ENCODE peak calls at places on chromosomes 4 and X, in six cellular contexts. W is IMR-90, B is H9, A is neuronal stem cell, Y is H1, Z is trophoblast cell. V is an unnamed sample.

GRCh38 chr4:181108237-181108636 is 1135.0 kb upstream of the TENM3 start:
- DNase-seq in W (no peak), B (no peak), A (no peak), Y (no peak), Z (no peak), V (no peak)

GRCh38 chr4:21211836-21212235 is 511.6 kb downstream of the PACRGL start:
- DNase-seq in W (no peak), B (no peak), A (no peak), Y (no peak), Z (no peak), V (no peak)

GRCh38 chr4:81891005-81891795 is 419.5 kb upstream of the RASGEF1B start:
- DNase-seq in W (no peak), B (no peak), A (peak; percentile 54), Y (no peak), Z (no peak), V (no peak)

GRCh38 chr4:139978692-139979091 is 175.3 kb downstream of the MAML3 start:
- DNase-seq in W (no peak), B (no peak), A (no peak), Y (no peak), Z (no peak), V (no peak)

GRCh38 chrX:86504297-86504696 is 356.0 kb downstream of the DACH2 start:
- DNase-seq in W (no peak), B (no peak), A (no peak), Y (no peak), Z (no peak), V (no peak)

GRCh38 chr4:148843625-148844024 is 401.4 kb upstream of the NR3C2 start:
- DNase-seq in W (no peak), B (no peak), A (no peak), Y (no peak), Z (no peak), V (no peak)

GRCh38 chrX:44035576-44035975 is 62.4 kb upstream of the NDP start:
- DNase-seq in W (no peak), B (no peak), A (no peak), Y (no peak), Z (no peak), V (no peak)

GRCh38 chr4:80387390-80388283 is 52.1 kb downstream of the CFAP299 start:
- DNase-seq in W (no peak), B (no peak), A (no peak), Y (no peak), Z (no peak), V (no peak)

GRCh38 chrX:84187501-84188319 is at the start of gene RPS6KA6:
- DNase-seq in W (peak; percentile 22), B (peak; percentile 39), A (peak; percentile 49), Y (peak; percentile 61), Z (peak; percentile 38), V (peak; percentile 40)

GRCh38 chrX:49106930-49107329 is 16.6 kb downstream of the GPKOW start:
- DNase-seq in W (peak; percentile 52), B (peak; percentile 35), A (no peak), Y (no peak), Z (peak; percentile 60), V (peak; percentile 57)

GRCh38 chr4:184028571-184028996 is 123.5 kb downstream of the STOX2 start:
- DNase-seq in W (no peak), B (no peak), A (no peak), Y (no peak), Z (peak; percentile 25), V (no peak)

GRCh38 chrX:134692990-134693389 is 34.7 kb upstream of the PLAC1 start:
- DNase-seq in W (peak; percentile 78), B (no peak), A (no peak), Y (no peak), Z (peak; percentile 58), V (peak; percentile 33)

GRCh38 chrX:134694935-134695334 is 36.7 kb upstream of the PLAC1 start:
- DNase-seq in W (no peak), B (no peak), A (no peak), Y (no peak), Z (no peak), V (no peak)

GRCh38 chrX:134692233-134692632 is 34.0 kb upstream of the PLAC1 start:
- DNase-seq in W (no peak), B (no peak), A (no peak), Y (no peak), Z (peak; percentile 12), V (no peak)

GRCh38 chrX:134694333-134694925 is 36.2 kb upstream of the PLAC1 start:
- DNase-seq in W (no peak), B (no peak), A (no peak), Y (no peak), Z (peak; percentile 77), V (no peak)

GRCh38 chrX:134693644-134694043 is 35.4 kb upstream of the PLAC1 start:
- DNase-seq in W (no peak), B (no peak), A (no peak), Y (no peak), Z (peak; percentile 34), V (no peak)
- H3K18ac ChIP-seq in W (no peak overlapping the region), B (no peak overlapping the region), A (no peak overlapping the region), Y (no peak overlapping the region), Z (no peak overlapping the region), V (no peak overlapping the region)

GRCh38 chr4:158771776-158772175 is 3.0 kb downstream of the FNIP2 start:
- DNase-seq in W (no peak), B (no peak), A (no peak), Y (no peak), Z (no peak), V (no peak)

GRCh38 chr4:158769175-158769831 is 477 bp downstream of the FNIP2 start:
- DNase-seq in W (no peak), B (peak; percentile 48), A (no peak), Y (peak; percentile 76), Z (peak; percentile 75), V (peak; percentile 45)

GRCh38 chr4:158766419-158767044 is 2.3 kb upstream of the FNIP2 start:
- DNase-seq in W (no peak), B (no peak), A (no peak), Y (no peak), Z (no peak), V (no peak)

GRCh38 chr4:158770671-158771070 is 1.8 kb downstream of the FNIP2 start:
- DNase-seq in W (no peak), B (no peak), A (no peak), Y (no peak), Z (no peak), V (no peak)

DNA sequence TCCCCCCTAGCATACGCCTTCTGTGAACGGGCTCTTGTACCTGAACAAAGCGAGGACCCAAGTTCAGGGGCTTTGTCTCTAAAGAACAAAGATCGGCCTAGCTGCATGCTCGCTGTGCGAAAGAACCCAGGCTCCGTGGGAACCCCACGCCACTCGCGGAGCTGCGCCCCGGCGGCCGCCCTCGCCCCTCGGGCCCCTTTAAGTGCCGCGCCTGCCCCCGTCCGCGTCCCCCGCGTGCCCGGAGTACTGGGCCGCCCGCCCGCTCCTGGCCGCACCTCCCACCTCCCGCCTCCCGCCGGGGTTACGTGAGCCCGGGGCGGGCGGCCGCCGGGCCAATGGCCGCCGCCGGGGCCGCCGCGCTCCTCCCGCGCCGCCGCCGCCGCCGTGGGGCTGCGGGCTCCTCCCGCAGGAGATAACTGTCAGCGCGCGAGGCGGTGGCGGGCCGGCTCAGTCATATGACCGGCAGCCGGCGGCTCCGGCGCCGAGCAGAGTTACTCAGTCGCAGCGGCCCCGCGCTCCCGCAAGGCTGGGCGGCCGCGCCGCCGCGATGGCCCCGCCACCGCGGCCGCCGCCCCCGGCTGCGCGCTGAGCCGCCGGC is at the start of gene FNIP2:
- DNase-seq in W (peak; percentile 72), B (peak; percentile 78), A (peak; percentile 64), Y (peak; percentile 84), Z (peak; percentile 83), V (peak; percentile 82)
- H3K4ac ChIP-seq in W (peak within 1 kb of the TSS; percentile 87), B (no peak within 1 kb of the TSS), A (no peak within 1 kb of the TSS), Y (no peak within 1 kb of the TSS), Z (peak within 1 kb of the TSS; percentile 80), V (peak within 1 kb of the TSS; percentile 79)

DNA sequence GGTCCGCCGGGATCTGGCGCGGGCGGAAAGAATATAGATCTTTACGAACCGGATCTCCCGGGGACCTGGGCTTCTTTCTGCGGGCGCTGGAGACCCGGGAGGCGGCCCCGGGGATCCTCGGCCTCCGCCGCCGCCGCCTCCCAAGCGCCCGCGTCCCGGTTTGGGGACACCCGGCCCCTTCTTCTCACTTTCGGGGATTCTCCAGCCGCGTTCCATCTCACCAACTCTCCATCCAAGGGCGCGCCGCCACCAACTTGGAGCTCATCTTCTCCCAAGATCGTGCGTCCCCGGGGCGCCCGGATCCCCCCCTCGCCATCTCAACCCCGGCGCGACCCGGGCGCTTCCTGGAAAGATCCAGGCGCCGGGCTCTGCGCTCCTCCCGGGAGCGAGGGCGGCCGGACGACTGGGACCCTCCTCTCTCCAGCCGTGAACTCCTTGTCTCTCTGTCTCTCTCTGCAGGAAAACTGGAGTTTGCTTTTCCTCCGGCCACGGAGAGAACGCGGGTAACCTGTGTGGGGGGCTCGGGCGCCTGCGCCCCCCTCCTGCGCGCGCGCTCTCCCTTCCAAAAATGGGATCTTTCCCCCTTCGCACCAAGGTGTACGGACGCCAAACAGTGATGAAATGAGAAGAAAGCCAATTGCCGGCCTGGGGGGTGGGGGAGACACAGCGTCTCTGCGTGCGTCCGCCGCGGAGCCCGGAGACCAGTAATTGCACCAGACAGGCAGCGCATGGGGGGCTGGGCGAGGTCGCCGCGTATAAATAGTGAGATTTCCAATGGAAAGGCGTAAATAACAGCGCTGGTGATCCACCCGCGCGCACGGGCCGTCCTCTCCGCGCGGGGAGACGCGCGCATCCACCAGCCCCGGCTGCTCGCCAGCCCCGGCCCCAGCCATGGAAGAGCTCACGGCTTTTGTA is at the start of gene SHOX:
- DNase-seq in W (no peak), B (peak; percentile 49), A (no peak), Y (no peak), Z (no peak), V (no peak)
- H3K9me3 ChIP-seq in W (no peaks in the 10 kb centered on the region), B (no peaks in the 10 kb centered on the region), A (no peaks in the 10 kb centered on the region), Y (no peaks in the 10 kb centered on the region), Z (peaks cover 4% of the 10 kb centered on the region), V (no peaks in the 10 kb centered on the region)

GRCh38 chr4:88818650-88819470 is 121.2 kb upstream of the NAP1L5 start:
- DNase-seq in W (peak; percentile 59), B (peak; percentile 49), A (peak; percentile 24), Y (peak; percentile 54), Z (peak; percentile 74), V (peak; percentile 58)

GRCh38 chr4:88822034-88822433 is 124.4 kb upstream of the NAP1L5 start:
- DNase-seq in W (no peak), B (no peak), A (no peak), Y (no peak), Z (peak; percentile 19), V (no peak)

GRCh38 chr4:88827442-88827841 is 129.8 kb upstream of the NAP1L5 start:
- DNase-seq in W (peak; percentile 4), B (no peak), A (no peak), Y (no peak), Z (peak; percentile 55), V (no peak)

GRCh38 chr4:88820723-88821368 is 123.2 kb upstream of the NAP1L5 start:
- DNase-seq in W (peak; percentile 2), B (no peak), A (no peak), Y (no peak), Z (no peak), V (no peak)

DNA sequence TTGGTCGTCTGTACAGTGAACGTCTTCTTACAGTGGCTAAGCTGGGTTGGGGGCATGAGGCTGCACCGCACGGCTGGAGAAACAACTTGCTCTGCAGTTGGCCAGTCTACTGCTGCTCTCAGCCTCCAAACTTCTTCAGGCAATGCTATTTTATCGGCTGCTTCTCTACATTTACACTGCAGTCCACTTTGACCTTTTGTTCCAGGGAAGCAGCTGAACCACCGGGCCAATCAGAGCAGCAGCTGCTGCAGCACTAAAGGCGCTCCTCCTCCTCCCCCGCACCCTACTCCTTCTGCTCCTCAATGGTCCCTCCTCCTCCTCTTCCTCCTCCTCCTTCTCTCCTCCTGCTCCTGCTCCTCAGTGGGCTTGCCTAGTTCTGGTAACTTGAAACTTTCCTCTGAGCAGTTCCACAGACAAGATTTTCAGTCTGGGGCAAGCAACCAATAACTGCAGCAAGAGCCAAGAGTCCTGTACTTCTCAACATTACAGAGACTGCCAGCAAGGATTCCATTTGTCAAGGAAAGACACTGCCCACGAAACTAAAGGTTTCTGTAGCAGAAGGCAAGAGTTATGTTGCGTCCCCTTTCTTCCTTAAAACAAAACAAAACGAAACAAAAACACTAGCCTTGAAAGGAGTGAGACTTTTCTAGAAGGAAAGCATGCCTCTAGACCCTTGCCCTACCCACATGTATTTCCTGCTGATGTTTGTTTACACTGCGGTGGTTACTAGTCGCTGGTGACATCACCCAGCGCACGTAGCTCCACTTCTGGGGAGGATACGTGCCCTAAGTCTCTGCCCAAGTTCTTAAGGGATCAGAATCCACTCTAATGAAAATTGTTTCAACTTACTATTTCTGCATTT is 125.7 kb upstream of the NAP1L5 start:
- DNase-seq in W (peak; percentile 98), B (peak; percentile 89), A (peak; percentile 71), Y (peak; percentile 67), Z (peak; percentile 90), V (peak; percentile 98)
- H3K18ac ChIP-seq in W (peak overlapping the region; percentile 83), B (peak overlapping the region; percentile 80), A (peak overlapping the region; percentile 69), Y (peak overlapping the region; percentile 2), Z (no peak overlapping the region), V (peak overlapping the region; percentile 68)

V was measured in mesenchymal stem cell.